ENCODE peak calls at places on chromosomes 4 and X, in seven cellular contexts. Y, Q, A, D, W, X and F are unnamed samples.
A peak's percentile ranks its signal among the peaks of the same experiment; 100 is the strongest.

GRCh38 chrX:74537011-74537390 is 77.4 kb downstream of the RLIM start:
- DNase-seq in W (peak; percentile 33), D (no peak), Q (no peak), X (peak; percentile 37), Y (peak; percentile 68), A (no peak), F (no peak)

GRCh38 chr4:1246111-1246881 is 2.6 kb downstream of the CTBP1 start:
- DNase-seq in Y (no peak), X (peak; percentile 28), W (no peak), A (peak; percentile 42), D (peak; percentile 23), Q (peak; percentile 8), F (peak; percentile 21)

GRCh38 chr4:48909697-48910096 is 3.1 kb upstream of the OCIAD2 start:
- DNase-seq in Q (peak; percentile 99), Y (peak; percentile 76), W (peak; percentile 99), A (peak; percentile 94), D (peak; percentile 17), X (peak; percentile 44), F (no peak)

GRCh38 chr4:42216569-42216968 is 64.1 kb upstream of the BEND4 start:
- DNase-seq in Y (no peak), Q (no peak), D (no peak), X (no peak), W (no peak), A (peak; percentile 26), F (no peak)

GRCh38 chr4:7066006-7066405 is 1.9 kb downstream of the GRPEL1 start:
- DNase-seq in Q (no peak), A (no peak), X (no peak), Y (no peak), W (no peak), D (no peak), F (no peak)

GRCh38 chr4:26787461-26788340 is 72.9 kb upstream of the STIM2 start:
- DNase-seq in Y (peak; percentile 90), Q (peak; percentile 85), X (peak; percentile 70), D (no peak), A (peak; percentile 96), W (peak; percentile 76), F (peak; percentile 57)

GRCh38 chrX:65697915-65698796 is 30.7 kb downstream of the MSN start:
- DNase-seq in W (no peak), Q (no peak), X (peak; percentile 32), Y (no peak), A (no peak), D (no peak), F (peak; percentile 45)

GRCh38 chr4:118400362-118400761 is 47.6 kb upstream of the PRSS12 start:
- DNase-seq in Q (no peak), X (no peak), Y (no peak), A (no peak), D (no peak), W (peak; percentile 68), F (no peak)

GRCh38 chr4:121876070-121876469 is 5.8 kb upstream of the BBS7 start:
- DNase-seq in X (no peak), Q (no peak), W (no peak), A (no peak), D (no peak), Y (no peak), F (no peak)

GRCh38 chr4:6032249-6033244 is 14.3 kb upstream of the C4orf50 start:
- DNase-seq in Q (no peak), D (no peak), W (no peak), A (no peak), Y (no peak), X (no peak), F (no peak)

GRCh38 chr4:55087016-55087929 is 38.1 kb downstream of the KDR start:
- DNase-seq in W (no peak), Q (no peak), X (no peak), D (peak; percentile 61), A (no peak), Y (no peak), F (no peak)

GRCh38 chrX:22314211-22314610 is 41.5 kb downstream of the CBLL2 start:
- DNase-seq in W (no peak), A (peak; percentile 59), Y (no peak), D (no peak), X (no peak), Q (peak; percentile 2), F (no peak)

GRCh38 chr4:2461246-2461960 is 7.5 kb upstream of the RNF4 start:
- DNase-seq in Q (no peak), X (no peak), A (no peak), Y (no peak), W (no peak), D (no peak), F (no peak)

GRCh38 chr4:87171944-87172343 is 48.5 kb downstream of the KLHL8 start:
- DNase-seq in A (no peak), D (no peak), W (no peak), Y (no peak), X (no peak), Q (no peak), F (no peak)

GRCh38 chrX:132092439-132093065 is 35.3 kb downstream of the FRMD7 start:
- DNase-seq in Y (peak; percentile 87), A (peak; percentile 73), X (peak; percentile 66), W (peak; percentile 61), D (peak; percentile 28), Q (peak; percentile 54), F (peak; percentile 52)

GRCh38 chr4:82380344-82380743 is 6.6 kb upstream of the HNRNPD start:
- DNase-seq in D (no peak), A (peak; percentile 91), Q (peak; percentile 96), Y (no peak), X (no peak), W (no peak), F (no peak)

GRCh38 chr4:40186665-40187014 is 10.2 kb upstream of the RHOH start:
- DNase-seq in D (no peak), W (no peak), X (no peak), Q (peak; percentile 72), Y (no peak), A (no peak), F (no peak)

GRCh38 chr4:66034671-66035070 is 364.4 kb upstream of the EPHA5 start:
- DNase-seq in Y (no peak), X (no peak), D (no peak), A (no peak), W (no peak), Q (no peak), F (no peak)

GRCh38 chr4:41614519-41614918 is 76.6 kb downstream of the LIMCH1 start:
- DNase-seq in Y (no peak), Q (no peak), W (no peak), X (no peak), D (no peak), A (no peak), F (no peak)

GRCh38 chrX:77347572-77347971 is 99.6 kb upstream of the FGF16 start:
- DNase-seq in D (no peak), W (no peak), Q (no peak), X (no peak), A (peak; percentile 63), Y (peak; percentile 52), F (no peak)

DNA sequence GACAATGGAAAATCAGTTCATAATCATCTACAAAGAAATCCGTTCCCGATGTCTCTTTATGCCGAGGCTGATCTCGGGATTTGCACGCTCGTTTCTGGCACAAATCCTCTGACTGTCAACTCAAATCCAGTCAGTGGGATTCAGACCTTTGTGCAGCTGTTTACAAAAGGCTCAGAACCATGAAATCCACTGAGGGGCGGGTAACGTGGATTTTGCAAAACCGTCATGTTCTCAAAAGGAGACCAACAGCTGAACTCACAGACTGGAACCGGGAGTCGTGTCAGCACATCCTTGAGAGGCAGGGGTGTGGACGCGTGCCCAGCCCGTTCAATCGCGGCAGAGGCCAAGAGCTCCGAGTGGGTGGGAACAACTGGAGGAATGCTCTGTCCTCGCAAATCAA is 46.4 kb downstream of the ACOX3 start:
- DNase-seq in Y (no peak), W (peak; percentile 31), D (no peak), Q (no peak), A (no peak), X (no peak), F (peak; percentile 52)
- H3K9ac ChIP-seq in Y (no peak overlapping the region), W (no peak overlapping the region), D (peak overlapping the region; percentile 23), Q (no peak overlapping the region), A (no peak overlapping the region), X (no peak overlapping the region), F (no peak overlapping the region)

GRCh38 chrX:13473666-13474516 is 95.5 kb upstream of the EGFL6 start:
- DNase-seq in Q (no peak), Y (no peak), W (peak; percentile 40), D (no peak), X (no peak), A (no peak), F (no peak)

GRCh38 chrX:13472975-13473665 is 96.3 kb upstream of the EGFL6 start:
- DNase-seq in X (no peak), D (no peak), A (no peak), Y (no peak), W (no peak), Q (no peak), F (no peak)

GRCh38 chrX:13469963-13470679 is 99.3 kb upstream of the EGFL6 start:
- DNase-seq in Q (peak; percentile 74), W (peak; percentile 75), D (no peak), Y (no peak), A (peak; percentile 58), X (no peak), F (no peak)

GRCh38 chrX:13470680-13470967 is 98.8 kb upstream of the EGFL6 start:
- DNase-seq in X (no peak), Y (no peak), Q (no peak), D (no peak), W (no peak), A (no peak), F (no peak)

DNA sequence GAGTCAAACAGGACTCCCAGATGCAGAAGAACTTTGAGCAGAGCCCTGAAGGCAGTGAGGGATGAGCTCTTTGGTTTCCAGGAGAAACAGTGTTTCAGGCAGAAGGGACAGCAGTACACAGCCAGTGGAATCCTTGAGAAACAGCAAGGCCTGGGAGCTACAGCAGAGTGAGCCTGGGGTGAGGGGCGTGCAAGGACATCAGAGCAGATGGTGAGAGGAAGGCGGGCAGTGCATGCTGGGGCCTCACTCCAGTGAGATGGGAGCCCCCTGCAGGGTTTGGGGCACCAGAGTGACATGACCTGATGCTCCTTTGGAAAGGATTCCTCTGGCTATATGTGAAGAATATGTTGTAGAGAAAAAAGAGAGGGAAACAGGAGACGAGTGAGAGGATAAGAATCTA is 98.1 kb upstream of the EGFL6 start:
- DNase-seq in X (peak; percentile 41), Q (no peak), D (no peak), Y (peak; percentile 59), A (no peak), W (no peak), F (no peak)
- H3K4me1 ChIP-seq in X (peaks cover 2% of the 10 kb centered on the region), Q (no peaks in the 10 kb centered on the region), D (no peaks in the 10 kb centered on the region), Y (no peaks in the 10 kb centered on the region), A (peaks cover 8% of the 10 kb centered on the region), W (peaks cover 7% of the 10 kb centered on the region), F (no peaks in the 10 kb centered on the region)

GRCh38 chr4:8192748-8193738 is 6.0 kb upstream of the SH3TC1 start:
- DNase-seq in X (no peak), A (peak; percentile 69), W (peak; percentile 28), D (peak; percentile 78), Y (no peak), Q (no peak), F (peak; percentile 82)
- TF ChIP-seq CTCF in X (peak; percentile 13), A (peak; percentile 54), W (peak; percentile 28), D (peak; percentile 14), Y (peak; percentile 39), Q (peak; percentile 6), F (peak; percentile 39)

DNA sequence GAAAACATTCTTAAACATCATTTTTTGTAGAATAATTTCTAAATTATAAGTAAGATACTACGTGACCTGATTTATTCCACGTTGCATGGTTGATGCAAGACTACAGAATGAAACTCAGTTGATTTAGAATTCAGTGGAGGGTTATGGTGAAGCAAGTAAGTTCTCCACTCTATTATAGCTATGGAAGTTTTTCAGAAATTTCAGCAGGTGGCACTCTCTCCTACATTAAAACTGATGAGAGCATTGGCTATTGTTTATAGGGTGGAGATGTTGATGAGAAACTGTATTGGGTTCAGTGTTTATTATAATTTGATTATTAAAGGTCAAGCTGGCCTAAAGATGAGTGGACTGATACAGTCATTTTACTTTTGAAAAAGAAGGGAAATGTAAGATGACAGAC is 88.0 kb downstream of the FNIP2 start:
- DNase-seq in Q (peak; percentile 25), A (peak; percentile 52), Y (no peak), D (peak; percentile 44), X (no peak), W (peak; percentile 68), F (no peak)
- H3K9ac ChIP-seq in Q (no peak overlapping the region), A (no peak overlapping the region), Y (no peak overlapping the region), D (no peak overlapping the region), X (no peak overlapping the region), W (no peak overlapping the region), F (no peak overlapping the region)